ENCODE peak calls at places on chromosomes 5 and 9, in eight cellular contexts. One of them, this sample, is unnamed.
A peak's percentile ranks its signal among the peaks of the same experiment; 100 is the strongest.

GRCh38 chr5:55044093-55044492 is 20.0 kb downstream of the GZMK start:
- DNase-seq in tibial nerve: no peak
- DNase-seq in A549: no peak
- DNase-seq in mucosa of descending colon: no peak
- DNase-seq in brain microvascular endothelial cell: no peak
- DNase-seq in fibroblast of the aortic adventitia: no peak
- DNase-seq in astrocyte of the spinal cord: no peak
- DNase-seq in IMR-90: no peak
- DNase-seq in this sample: no peak

GRCh38 chr5:168106008-168106761 is 185.3 kb upstream of the WWC1 start:
- DNase-seq in tibial nerve: no peak
- DNase-seq in A549: peak; percentile 8
- DNase-seq in mucosa of descending colon: no peak
- DNase-seq in brain microvascular endothelial cell: no peak
- DNase-seq in fibroblast of the aortic adventitia: no peak
- DNase-seq in astrocyte of the spinal cord: peak; percentile 70
- DNase-seq in IMR-90: peak; percentile 20
- DNase-seq in this sample: no peak

GRCh38 chr5:179901462-179901861 is 6.2 kb downstream of the TBC1D9B start:
- DNase-seq in tibial nerve: no peak
- DNase-seq in A549: no peak
- DNase-seq in mucosa of descending colon: no peak
- DNase-seq in brain microvascular endothelial cell: no peak
- DNase-seq in fibroblast of the aortic adventitia: no peak
- DNase-seq in astrocyte of the spinal cord: no peak
- DNase-seq in IMR-90: no peak
- DNase-seq in this sample: no peak

GRCh38 chr5:119470105-119470763 is 17.9 kb downstream of the HSD17B4 start:
- DNase-seq in tibial nerve: no peak
- DNase-seq in A549: no peak
- DNase-seq in mucosa of descending colon: no peak
- DNase-seq in brain microvascular endothelial cell: no peak
- DNase-seq in fibroblast of the aortic adventitia: no peak
- DNase-seq in astrocyte of the spinal cord: no peak
- DNase-seq in IMR-90: no peak
- DNase-seq in this sample: no peak

GRCh38 chr5:52661903-52662302 is 125.8 kb upstream of the ITGA1 start:
- DNase-seq in tibial nerve: no peak
- DNase-seq in A549: no peak
- DNase-seq in mucosa of descending colon: no peak
- DNase-seq in brain microvascular endothelial cell: no peak
- DNase-seq in fibroblast of the aortic adventitia: no peak
- DNase-seq in astrocyte of the spinal cord: no peak
- DNase-seq in IMR-90: peak; percentile 34
- DNase-seq in this sample: no peak

GRCh38 chr5:17132444-17133083 is 84.9 kb upstream of the BASP1 start:
- DNase-seq in tibial nerve: no peak
- DNase-seq in A549: peak; percentile 37
- DNase-seq in mucosa of descending colon: peak; percentile 46
- DNase-seq in brain microvascular endothelial cell: peak; percentile 53
- DNase-seq in fibroblast of the aortic adventitia: peak; percentile 74
- DNase-seq in astrocyte of the spinal cord: peak; percentile 54
- DNase-seq in IMR-90: peak; percentile 63
- DNase-seq in this sample: no peak

GRCh38 chr9:126805546-126806262 is 864 bp downstream of the ZBTB43 start:
- DNase-seq in tibial nerve: no peak
- DNase-seq in A549: peak; percentile 38
- DNase-seq in mucosa of descending colon: peak; percentile 58
- DNase-seq in brain microvascular endothelial cell: peak; percentile 63
- DNase-seq in fibroblast of the aortic adventitia: peak; percentile 58
- DNase-seq in astrocyte of the spinal cord: peak; percentile 28
- DNase-seq in IMR-90: peak; percentile 39
- DNase-seq in this sample: no peak

GRCh38 chr9:111961575-111961974 is 65.0 kb downstream of the UGCG start:
- DNase-seq in tibial nerve: no peak
- DNase-seq in A549: peak; percentile 84
- DNase-seq in mucosa of descending colon: peak; percentile 61
- DNase-seq in brain microvascular endothelial cell: peak; percentile 73
- DNase-seq in fibroblast of the aortic adventitia: no peak
- DNase-seq in astrocyte of the spinal cord: peak; percentile 98
- DNase-seq in IMR-90: peak; percentile 86
- DNase-seq in this sample: peak; percentile 95

GRCh38 chr5:6910950-6911349 is 197.7 kb downstream of the TENT4A start:
- DNase-seq in tibial nerve: no peak
- DNase-seq in A549: no peak
- DNase-seq in mucosa of descending colon: no peak
- DNase-seq in brain microvascular endothelial cell: no peak
- DNase-seq in fibroblast of the aortic adventitia: no peak
- DNase-seq in astrocyte of the spinal cord: no peak
- DNase-seq in IMR-90: no peak
- DNase-seq in this sample: no peak

GRCh38 chr5:177126771-177127170 is 6.8 kb upstream of the NSD1 start:
- DNase-seq in tibial nerve: no peak
- DNase-seq in A549: no peak
- DNase-seq in mucosa of descending colon: no peak
- DNase-seq in brain microvascular endothelial cell: no peak
- DNase-seq in fibroblast of the aortic adventitia: no peak
- DNase-seq in astrocyte of the spinal cord: no peak
- DNase-seq in IMR-90: no peak
- DNase-seq in this sample: no peak

GRCh38 chr5:2310946-2311345 is 428.2 kb upstream of the IRX4 start:
- DNase-seq in tibial nerve: no peak
- DNase-seq in A549: no peak
- DNase-seq in mucosa of descending colon: no peak
- DNase-seq in brain microvascular endothelial cell: no peak
- DNase-seq in fibroblast of the aortic adventitia: no peak
- DNase-seq in astrocyte of the spinal cord: no peak
- DNase-seq in IMR-90: no peak
- DNase-seq in this sample: no peak

GRCh38 chr9:69637193-69637592 is 35.0 kb downstream of the APBA1 start:
- DNase-seq in tibial nerve: no peak
- DNase-seq in A549: no peak
- DNase-seq in mucosa of descending colon: no peak
- DNase-seq in brain microvascular endothelial cell: no peak
- DNase-seq in fibroblast of the aortic adventitia: no peak
- DNase-seq in astrocyte of the spinal cord: no peak
- DNase-seq in IMR-90: no peak
- DNase-seq in this sample: no peak

GRCh38 chr9:134712243-134712642 is 70.6 kb downstream of the COL5A1 start:
- DNase-seq in tibial nerve: no peak
- DNase-seq in A549: no peak
- DNase-seq in mucosa of descending colon: no peak
- DNase-seq in brain microvascular endothelial cell: no peak
- DNase-seq in fibroblast of the aortic adventitia: no peak
- DNase-seq in astrocyte of the spinal cord: no peak
- DNase-seq in IMR-90: no peak
- DNase-seq in this sample: no peak

GRCh38 chr9:115642285-115642684 is 511.3 kb upstream of the PAPPA start:
- DNase-seq in tibial nerve: no peak
- DNase-seq in A549: no peak
- DNase-seq in mucosa of descending colon: no peak
- DNase-seq in brain microvascular endothelial cell: no peak
- DNase-seq in fibroblast of the aortic adventitia: no peak
- DNase-seq in astrocyte of the spinal cord: no peak
- DNase-seq in IMR-90: peak; percentile 86
- DNase-seq in this sample: no peak

GRCh38 chr9:130633336-130634190 is 30.8 kb upstream of the PRDM12 start:
- DNase-seq in tibial nerve: no peak
- DNase-seq in A549: no peak
- DNase-seq in mucosa of descending colon: no peak
- DNase-seq in brain microvascular endothelial cell: no peak
- DNase-seq in fibroblast of the aortic adventitia: no peak
- DNase-seq in astrocyte of the spinal cord: no peak
- DNase-seq in IMR-90: no peak
- DNase-seq in this sample: no peak

GRCh38 chr5:103840600-103840999 is 278.0 kb upstream of the NUDT12 start:
- DNase-seq in tibial nerve: no peak
- DNase-seq in A549: no peak
- DNase-seq in mucosa of descending colon: no peak
- DNase-seq in brain microvascular endothelial cell: no peak
- DNase-seq in fibroblast of the aortic adventitia: no peak
- DNase-seq in astrocyte of the spinal cord: no peak
- DNase-seq in IMR-90: peak; percentile 19
- DNase-seq in this sample: no peak

GRCh38 chr5:80755634-80756033 is 100.9 kb upstream of the DHFR start:
- DNase-seq in tibial nerve: no peak
- DNase-seq in A549: no peak
- DNase-seq in mucosa of descending colon: peak; percentile 5
- DNase-seq in brain microvascular endothelial cell: no peak
- DNase-seq in fibroblast of the aortic adventitia: no peak
- DNase-seq in astrocyte of the spinal cord: peak; percentile 25
- DNase-seq in IMR-90: no peak
- DNase-seq in this sample: no peak

GRCh38 chr9:710951-711745 is 130.3 kb upstream of the DMRT1 start:
- DNase-seq in tibial nerve: no peak
- DNase-seq in A549: no peak
- DNase-seq in mucosa of descending colon: no peak
- DNase-seq in brain microvascular endothelial cell: no peak
- DNase-seq in fibroblast of the aortic adventitia: no peak
- DNase-seq in astrocyte of the spinal cord: no peak
- DNase-seq in IMR-90: no peak
- DNase-seq in this sample: no peak

GRCh38 chr9:97747201-97747965 is 50.2 kb upstream of the XPA start:
- DNase-seq in tibial nerve: no peak
- DNase-seq in A549: no peak
- DNase-seq in mucosa of descending colon: no peak
- DNase-seq in brain microvascular endothelial cell: no peak
- DNase-seq in fibroblast of the aortic adventitia: no peak
- DNase-seq in astrocyte of the spinal cord: no peak
- DNase-seq in IMR-90: no peak
- DNase-seq in this sample: no peak

GRCh38 chr5:10457682-10458574 is 16.2 kb downstream of the ROPN1L start:
- DNase-seq in tibial nerve: no peak
- DNase-seq in A549: peak; percentile 84
- DNase-seq in mucosa of descending colon: no peak
- DNase-seq in brain microvascular endothelial cell: no peak
- DNase-seq in fibroblast of the aortic adventitia: peak; percentile 61
- DNase-seq in astrocyte of the spinal cord: no peak
- DNase-seq in IMR-90: no peak
- DNase-seq in this sample: no peak

GRCh38 chr5:92527311-92528078 is 1053.5 kb downstream of the NR2F1-AS1 start:
- DNase-seq in tibial nerve: no peak
- DNase-seq in A549: no peak
- DNase-seq in mucosa of descending colon: no peak
- DNase-seq in brain microvascular endothelial cell: peak; percentile 16
- DNase-seq in fibroblast of the aortic adventitia: no peak
- DNase-seq in astrocyte of the spinal cord: peak; percentile 51
- DNase-seq in IMR-90: peak; percentile 65
- DNase-seq in this sample: no peak

GRCh38 chr9:136380381-136380780 is 6.9 kb upstream of the CARD9 start:
- DNase-seq in tibial nerve: no peak
- DNase-seq in A549: no peak
- DNase-seq in mucosa of descending colon: no peak
- DNase-seq in brain microvascular endothelial cell: no peak
- DNase-seq in fibroblast of the aortic adventitia: no peak
- DNase-seq in astrocyte of the spinal cord: no peak
- DNase-seq in IMR-90: no peak
- DNase-seq in this sample: no peak

GRCh38 chr5:180795771-180796313 is 6.8 kb downstream of the MGAT1 start:
- DNase-seq in tibial nerve: no peak
- DNase-seq in A549: no peak
- DNase-seq in mucosa of descending colon: no peak
- DNase-seq in brain microvascular endothelial cell: no peak
- DNase-seq in fibroblast of the aortic adventitia: no peak
- DNase-seq in astrocyte of the spinal cord: no peak
- DNase-seq in IMR-90: no peak
- DNase-seq in this sample: no peak

DNA sequence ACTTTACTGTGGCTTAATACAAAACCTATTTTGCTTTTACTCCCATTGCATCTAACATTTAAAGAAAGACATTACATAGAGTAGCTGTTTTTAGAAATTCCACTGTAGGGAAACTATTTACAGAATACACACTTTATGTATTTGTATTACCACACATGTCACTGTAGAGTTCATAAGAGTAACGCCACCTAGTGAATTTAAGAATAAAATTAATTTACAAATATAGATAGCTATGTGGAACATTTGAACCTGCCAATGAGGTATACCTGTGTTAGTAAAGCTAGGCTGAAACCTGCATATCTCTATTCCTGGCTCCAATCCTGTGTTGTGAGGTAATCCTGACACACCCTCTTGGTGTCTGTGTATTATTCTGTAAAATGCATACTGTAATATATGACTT is 234.4 kb downstream of the MAST4 start:
- DNase-seq in tibial nerve: no peak
- DNase-seq in A549: no peak
- DNase-seq in mucosa of descending colon: no peak
- DNase-seq in brain microvascular endothelial cell: no peak
- DNase-seq in fibroblast of the aortic adventitia: peak; percentile 11
- DNase-seq in astrocyte of the spinal cord: peak; percentile 14
- DNase-seq in IMR-90: no peak
- DNase-seq in this sample: no peak
- TF ChIP-seq CTCF in tibial nerve: no peak
- TF ChIP-seq CTCF in A549: peak; percentile 40
- TF ChIP-seq CTCF in mucosa of descending colon: no peak
- TF ChIP-seq CTCF in brain microvascular endothelial cell: no peak
- TF ChIP-seq CTCF in fibroblast of the aortic adventitia: peak; percentile 16
- TF ChIP-seq CTCF in astrocyte of the spinal cord: no peak
- TF ChIP-seq CTCF in IMR-90: no peak
- TF ChIP-seq CTCF in this sample: no peak

DNA sequence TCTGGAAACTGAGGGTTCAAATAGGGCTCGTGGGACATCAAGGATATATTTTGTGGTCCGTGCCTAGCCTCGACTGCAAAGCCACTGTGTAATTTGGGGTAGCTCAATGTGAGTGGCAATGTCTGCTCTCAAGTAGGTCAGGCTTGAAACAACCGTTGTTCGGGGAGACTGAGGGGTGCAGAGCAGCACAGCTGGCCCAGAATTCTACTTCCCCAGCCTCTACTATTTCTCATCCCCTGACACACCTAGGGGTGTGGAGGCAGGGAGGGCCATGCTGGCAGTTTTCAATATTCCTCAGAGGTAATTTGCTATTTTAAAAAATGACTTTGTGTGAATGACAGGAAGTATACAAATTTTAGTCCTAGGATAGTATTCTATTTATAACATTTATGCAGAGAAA is 1.4 kb upstream of the DAB2 start:
- DNase-seq in tibial nerve: no peak
- DNase-seq in A549: no peak
- DNase-seq in mucosa of descending colon: no peak
- DNase-seq in brain microvascular endothelial cell: no peak
- DNase-seq in fibroblast of the aortic adventitia: no peak
- DNase-seq in astrocyte of the spinal cord: no peak
- DNase-seq in IMR-90: no peak
- DNase-seq in this sample: no peak
- H3K4me3 ChIP-seq in tibial nerve: no peak overlapping the region
- H3K4me3 ChIP-seq in A549: no peak overlapping the region
- H3K4me3 ChIP-seq in mucosa of descending colon: no peak overlapping the region
- H3K4me3 ChIP-seq in brain microvascular endothelial cell: no peak overlapping the region
- H3K4me3 ChIP-seq in fibroblast of the aortic adventitia: peak overlapping the region; percentile 41
- H3K4me3 ChIP-seq in astrocyte of the spinal cord: no peak overlapping the region
- H3K4me3 ChIP-seq in IMR-90: no peak overlapping the region
- H3K4me3 ChIP-seq in this sample: no peak overlapping the region

GRCh38 chr5:145101246-145101645 is 733.9 kb downstream of the PRELID2 start:
- DNase-seq in tibial nerve: no peak
- DNase-seq in A549: peak; percentile 9
- DNase-seq in mucosa of descending colon: no peak
- DNase-seq in brain microvascular endothelial cell: no peak
- DNase-seq in fibroblast of the aortic adventitia: no peak
- DNase-seq in astrocyte of the spinal cord: no peak
- DNase-seq in IMR-90: no peak
- DNase-seq in this sample: no peak
- TF ChIP-seq CTCF in tibial nerve: no peak
- TF ChIP-seq CTCF in A549: no peak
- TF ChIP-seq CTCF in mucosa of descending colon: no peak
- TF ChIP-seq CTCF in brain microvascular endothelial cell: peak; percentile 49
- TF ChIP-seq CTCF in fibroblast of the aortic adventitia: peak; percentile 26
- TF ChIP-seq CTCF in astrocyte of the spinal cord: peak; percentile 37
- TF ChIP-seq CTCF in IMR-90: peak; percentile 19
- TF ChIP-seq CTCF in this sample: peak; percentile 20

GRCh38 chr5:150641826-150642566 is 1.5 kb downstream of the SYNPO start:
- DNase-seq in tibial nerve: no peak
- DNase-seq in A549: no peak
- DNase-seq in mucosa of descending colon: no peak
- DNase-seq in brain microvascular endothelial cell: no peak
- DNase-seq in fibroblast of the aortic adventitia: no peak
- DNase-seq in astrocyte of the spinal cord: no peak
- DNase-seq in IMR-90: no peak
- DNase-seq in this sample: no peak
- H3K4me3 ChIP-seq in tibial nerve: no peak overlapping the region
- H3K4me3 ChIP-seq in A549: peak overlapping the region; percentile 54
- H3K4me3 ChIP-seq in mucosa of descending colon: no peak overlapping the region
- H3K4me3 ChIP-seq in brain microvascular endothelial cell: peak overlapping the region; percentile 49
- H3K4me3 ChIP-seq in fibroblast of the aortic adventitia: peak overlapping the region; percentile 0
- H3K4me3 ChIP-seq in astrocyte of the spinal cord: peak overlapping the region; percentile 48
- H3K4me3 ChIP-seq in IMR-90: peak overlapping the region; percentile 50
- H3K4me3 ChIP-seq in this sample: peak overlapping the region; percentile 46

This sample was measured in astrocyte of the cerebellum.